ENCODE peak calls at places on chromosome 13, in ten cellular contexts. One of them, this sample, is unnamed.

GRCh38 chr13:112063309-112063626 is 3.7 kb upstream of the SOX1 start:
- DNase-seq in EL: no peak
- DNase-seq in germinal center: no peak
- DNase-seq in stimulated activated CD4-positive, alpha-beta T cell treated with anti-CD3 and anti-CD28 coated beads, Interleukin-1b, Interleukin-23, amount 100 ng/mL, for 1 hour: no peak
- DNase-seq in ACHN: no peak
- DNase-seq in stimulated activated naive CD8-positive, alpha-beta T cell treated with anti-CD3 and anti-CD28 coated beads, Interleukin-15, amount 100 ng/mL, for 72 hours: no peak
- DNase-seq in tibial artery: no peak
- DNase-seq in body of pancreas: no peak
- DNase-seq in NCI-H1105 treated with DMSO at 0.1 percent for 48 hours: no peak
- DNase-seq in bronchial epithelial cell: no peak
- DNase-seq in this sample: no peak

GRCh38 chr13:113106666-113107065 is 1.1 kb downstream of the F7 start:
- DNase-seq in EL: no peak
- DNase-seq in germinal center: no peak
- DNase-seq in stimulated activated CD4-positive, alpha-beta T cell treated with anti-CD3 and anti-CD28 coated beads, Interleukin-1b, Interleukin-23, amount 100 ng/mL, for 1 hour: no peak
- DNase-seq in ACHN: no peak
- DNase-seq in stimulated activated naive CD8-positive, alpha-beta T cell treated with anti-CD3 and anti-CD28 coated beads, Interleukin-15, amount 100 ng/mL, for 72 hours: no peak
- DNase-seq in tibial artery: no peak
- DNase-seq in body of pancreas: no peak
- DNase-seq in NCI-H1105 treated with DMSO at 0.1 percent for 48 hours: no peak
- DNase-seq in bronchial epithelial cell: no peak
- DNase-seq in this sample: no peak

GRCh38 chr13:111267205-111267604 is 53.2 kb upstream of the TEX29 start:
- DNase-seq in EL: no peak
- DNase-seq in germinal center: no peak
- DNase-seq in stimulated activated CD4-positive, alpha-beta T cell treated with anti-CD3 and anti-CD28 coated beads, Interleukin-1b, Interleukin-23, amount 100 ng/mL, for 1 hour: no peak
- DNase-seq in ACHN: no peak
- DNase-seq in stimulated activated naive CD8-positive, alpha-beta T cell treated with anti-CD3 and anti-CD28 coated beads, Interleukin-15, amount 100 ng/mL, for 72 hours: no peak
- DNase-seq in tibial artery: no peak
- DNase-seq in body of pancreas: no peak
- DNase-seq in NCI-H1105 treated with DMSO at 0.1 percent for 48 hours: no peak
- DNase-seq in bronchial epithelial cell: no peak
- DNase-seq in this sample: no peak

GRCh38 chr13:42497798-42498197 is 76.2 kb upstream of the TNFSF11 start:
- DNase-seq in EL: peak; percentile 35
- DNase-seq in germinal center: no peak
- DNase-seq in stimulated activated CD4-positive, alpha-beta T cell treated with anti-CD3 and anti-CD28 coated beads, Interleukin-1b, Interleukin-23, amount 100 ng/mL, for 1 hour: no peak
- DNase-seq in ACHN: peak; percentile 31
- DNase-seq in stimulated activated naive CD8-positive, alpha-beta T cell treated with anti-CD3 and anti-CD28 coated beads, Interleukin-15, amount 100 ng/mL, for 72 hours: peak; percentile 56
- DNase-seq in tibial artery: no peak
- DNase-seq in body of pancreas: no peak
- DNase-seq in NCI-H1105 treated with DMSO at 0.1 percent for 48 hours: no peak
- DNase-seq in bronchial epithelial cell: peak; percentile 95
- DNase-seq in this sample: peak; percentile 54

GRCh38 chr13:101554420-101555125 is 102.1 kb downstream of the ITGBL1 start:
- DNase-seq in EL: peak; percentile 62
- DNase-seq in germinal center: no peak
- DNase-seq in stimulated activated CD4-positive, alpha-beta T cell treated with anti-CD3 and anti-CD28 coated beads, Interleukin-1b, Interleukin-23, amount 100 ng/mL, for 1 hour: no peak
- DNase-seq in ACHN: no peak
- DNase-seq in stimulated activated naive CD8-positive, alpha-beta T cell treated with anti-CD3 and anti-CD28 coated beads, Interleukin-15, amount 100 ng/mL, for 72 hours: no peak
- DNase-seq in tibial artery: no peak
- DNase-seq in body of pancreas: no peak
- DNase-seq in NCI-H1105 treated with DMSO at 0.1 percent for 48 hours: no peak
- DNase-seq in bronchial epithelial cell: no peak
- DNase-seq in this sample: no peak

GRCh38 chr13:74794582-74794981 is 660.4 kb upstream of the KLF12 start:
- DNase-seq in EL: no peak
- DNase-seq in germinal center: no peak
- DNase-seq in stimulated activated CD4-positive, alpha-beta T cell treated with anti-CD3 and anti-CD28 coated beads, Interleukin-1b, Interleukin-23, amount 100 ng/mL, for 1 hour: no peak
- DNase-seq in ACHN: no peak
- DNase-seq in stimulated activated naive CD8-positive, alpha-beta T cell treated with anti-CD3 and anti-CD28 coated beads, Interleukin-15, amount 100 ng/mL, for 72 hours: no peak
- DNase-seq in tibial artery: no peak
- DNase-seq in body of pancreas: no peak
- DNase-seq in NCI-H1105 treated with DMSO at 0.1 percent for 48 hours: no peak
- DNase-seq in bronchial epithelial cell: no peak
- DNase-seq in this sample: no peak

GRCh38 chr13:61136101-61136500 is 279.5 kb downstream of the PCDH20 start:
- DNase-seq in EL: no peak
- DNase-seq in germinal center: no peak
- DNase-seq in stimulated activated CD4-positive, alpha-beta T cell treated with anti-CD3 and anti-CD28 coated beads, Interleukin-1b, Interleukin-23, amount 100 ng/mL, for 1 hour: no peak
- DNase-seq in ACHN: no peak
- DNase-seq in stimulated activated naive CD8-positive, alpha-beta T cell treated with anti-CD3 and anti-CD28 coated beads, Interleukin-15, amount 100 ng/mL, for 72 hours: no peak
- DNase-seq in tibial artery: no peak
- DNase-seq in body of pancreas: no peak
- DNase-seq in NCI-H1105 treated with DMSO at 0.1 percent for 48 hours: no peak
- DNase-seq in bronchial epithelial cell: no peak
- DNase-seq in this sample: no peak

GRCh38 chr13:110641055-110642015 is 26.0 kb downstream of the NAXD start:
- DNase-seq in EL: no peak
- DNase-seq in germinal center: no peak
- DNase-seq in stimulated activated CD4-positive, alpha-beta T cell treated with anti-CD3 and anti-CD28 coated beads, Interleukin-1b, Interleukin-23, amount 100 ng/mL, for 1 hour: no peak
- DNase-seq in ACHN: no peak
- DNase-seq in stimulated activated naive CD8-positive, alpha-beta T cell treated with anti-CD3 and anti-CD28 coated beads, Interleukin-15, amount 100 ng/mL, for 72 hours: no peak
- DNase-seq in tibial artery: no peak
- DNase-seq in body of pancreas: no peak
- DNase-seq in NCI-H1105 treated with DMSO at 0.1 percent for 48 hours: peak; percentile 50
- DNase-seq in bronchial epithelial cell: no peak
- DNase-seq in this sample: no peak

GRCh38 chr13:112069063-112069726 is 2.2 kb downstream of the SOX1 start:
- DNase-seq in EL: no peak
- DNase-seq in germinal center: no peak
- DNase-seq in stimulated activated CD4-positive, alpha-beta T cell treated with anti-CD3 and anti-CD28 coated beads, Interleukin-1b, Interleukin-23, amount 100 ng/mL, for 1 hour: no peak
- DNase-seq in ACHN: no peak
- DNase-seq in stimulated activated naive CD8-positive, alpha-beta T cell treated with anti-CD3 and anti-CD28 coated beads, Interleukin-15, amount 100 ng/mL, for 72 hours: no peak
- DNase-seq in tibial artery: no peak
- DNase-seq in body of pancreas: no peak
- DNase-seq in NCI-H1105 treated with DMSO at 0.1 percent for 48 hours: peak; percentile 59
- DNase-seq in bronchial epithelial cell: no peak
- DNase-seq in this sample: no peak

GRCh38 chr13:110519046-110519445 is 42.5 kb downstream of the RAB20 start:
- DNase-seq in EL: no peak
- DNase-seq in germinal center: no peak
- DNase-seq in stimulated activated CD4-positive, alpha-beta T cell treated with anti-CD3 and anti-CD28 coated beads, Interleukin-1b, Interleukin-23, amount 100 ng/mL, for 1 hour: no peak
- DNase-seq in ACHN: no peak
- DNase-seq in stimulated activated naive CD8-positive, alpha-beta T cell treated with anti-CD3 and anti-CD28 coated beads, Interleukin-15, amount 100 ng/mL, for 72 hours: no peak
- DNase-seq in tibial artery: no peak
- DNase-seq in body of pancreas: no peak
- DNase-seq in NCI-H1105 treated with DMSO at 0.1 percent for 48 hours: no peak
- DNase-seq in bronchial epithelial cell: no peak
- DNase-seq in this sample: no peak

GRCh38 chr13:20161275-20161950 is 561 bp upstream of the GJA3 start:
- DNase-seq in EL: peak; percentile 31
- DNase-seq in germinal center: peak; percentile 59
- DNase-seq in stimulated activated CD4-positive, alpha-beta T cell treated with anti-CD3 and anti-CD28 coated beads, Interleukin-1b, Interleukin-23, amount 100 ng/mL, for 1 hour: no peak
- DNase-seq in ACHN: no peak
- DNase-seq in stimulated activated naive CD8-positive, alpha-beta T cell treated with anti-CD3 and anti-CD28 coated beads, Interleukin-15, amount 100 ng/mL, for 72 hours: peak; percentile 79
- DNase-seq in tibial artery: no peak
- DNase-seq in body of pancreas: no peak
- DNase-seq in NCI-H1105 treated with DMSO at 0.1 percent for 48 hours: no peak
- DNase-seq in bronchial epithelial cell: no peak
- DNase-seq in this sample: peak; percentile 53

GRCh38 chr13:113860051-113860471 is 3.8 kb downstream of the GAS6 start:
- DNase-seq in EL: no peak
- DNase-seq in germinal center: no peak
- DNase-seq in stimulated activated CD4-positive, alpha-beta T cell treated with anti-CD3 and anti-CD28 coated beads, Interleukin-1b, Interleukin-23, amount 100 ng/mL, for 1 hour: no peak
- DNase-seq in ACHN: no peak
- DNase-seq in stimulated activated naive CD8-positive, alpha-beta T cell treated with anti-CD3 and anti-CD28 coated beads, Interleukin-15, amount 100 ng/mL, for 72 hours: no peak
- DNase-seq in tibial artery: peak; percentile 56
- DNase-seq in body of pancreas: no peak
- DNase-seq in NCI-H1105 treated with DMSO at 0.1 percent for 48 hours: no peak
- DNase-seq in bronchial epithelial cell: no peak
- DNase-seq in this sample: no peak

GRCh38 chr13:44894001-44894770 is 95.1 kb downstream of the NUFIP1 start:
- DNase-seq in EL: no peak
- DNase-seq in germinal center: no peak
- DNase-seq in stimulated activated CD4-positive, alpha-beta T cell treated with anti-CD3 and anti-CD28 coated beads, Interleukin-1b, Interleukin-23, amount 100 ng/mL, for 1 hour: no peak
- DNase-seq in ACHN: no peak
- DNase-seq in stimulated activated naive CD8-positive, alpha-beta T cell treated with anti-CD3 and anti-CD28 coated beads, Interleukin-15, amount 100 ng/mL, for 72 hours: no peak
- DNase-seq in tibial artery: no peak
- DNase-seq in body of pancreas: no peak
- DNase-seq in NCI-H1105 treated with DMSO at 0.1 percent for 48 hours: no peak
- DNase-seq in bronchial epithelial cell: no peak
- DNase-seq in this sample: no peak

GRCh38 chr13:23637813-23638212 is 67.6 kb downstream of the TNFRSF19 start:
- DNase-seq in EL: no peak
- DNase-seq in germinal center: no peak
- DNase-seq in stimulated activated CD4-positive, alpha-beta T cell treated with anti-CD3 and anti-CD28 coated beads, Interleukin-1b, Interleukin-23, amount 100 ng/mL, for 1 hour: no peak
- DNase-seq in ACHN: no peak
- DNase-seq in stimulated activated naive CD8-positive, alpha-beta T cell treated with anti-CD3 and anti-CD28 coated beads, Interleukin-15, amount 100 ng/mL, for 72 hours: no peak
- DNase-seq in tibial artery: no peak
- DNase-seq in body of pancreas: no peak
- DNase-seq in NCI-H1105 treated with DMSO at 0.1 percent for 48 hours: no peak
- DNase-seq in bronchial epithelial cell: no peak
- DNase-seq in this sample: no peak

GRCh38 chr13:63540042-63540441 is 2124.4 kb upstream of the PCDH20 start:
- DNase-seq in EL: no peak
- DNase-seq in germinal center: no peak
- DNase-seq in stimulated activated CD4-positive, alpha-beta T cell treated with anti-CD3 and anti-CD28 coated beads, Interleukin-1b, Interleukin-23, amount 100 ng/mL, for 1 hour: no peak
- DNase-seq in ACHN: no peak
- DNase-seq in stimulated activated naive CD8-positive, alpha-beta T cell treated with anti-CD3 and anti-CD28 coated beads, Interleukin-15, amount 100 ng/mL, for 72 hours: no peak
- DNase-seq in tibial artery: no peak
- DNase-seq in body of pancreas: no peak
- DNase-seq in NCI-H1105 treated with DMSO at 0.1 percent for 48 hours: no peak
- DNase-seq in bronchial epithelial cell: no peak
- DNase-seq in this sample: no peak

This sample was measured in GM10248.